ENCODE peak calls at places on chromosomes 12 and 14, in four cellular contexts. R is GM04504, Q is NCI-H2081, I is amniotic stem cell. T is an unnamed sample.

GRCh38 chr12:90682398-90682797 is 272.6 kb downstream of the CCER1 start:
- DNase-seq in Q (no peak), I (peak), R (no peak), T (no peak)

GRCh38 chr14:97456958-97457357 is 659.8 kb downstream of the VRK1 start:
- DNase-seq in R (no peak), Q (no peak), I (no peak), T (peak)

GRCh38 chr14:94470311-94470710 is 5.7 kb downstream of the SERPINA9 start:
- DNase-seq in Q (no peak), R (no peak), I (no peak), T (no peak)

GRCh38 chr14:96176811-96177211 is 27.8 kb upstream of the BDKRB2 start:
- DNase-seq in I (peak), Q (no peak), R (peak), T (no peak)

GRCh38 chr14:22780941-22781605 is 14.6 kb downstream of the OXA1L start:
- DNase-seq in Q (no peak), R (no peak), I (no peak), T (no peak)

GRCh38 chr12:42946776-42947435 is 357.4 kb upstream of the PRICKLE1 start:
- DNase-seq in R (no peak), I (no peak), Q (peak), T (no peak)

GRCh38 chr12:120012067-120012621 is 23.1 kb downstream of the BICDL1 start:
- DNase-seq in Q (peak), I (no peak), R (no peak), T (peak)

GRCh38 chr12:26853303-26854027 is 20.5 kb upstream of the ITPR2 start:
- DNase-seq in Q (peak), R (no peak), I (peak), T (peak)

GRCh38 chr12:129195081-129195480 is 341.8 kb downstream of the GLT1D1 start:
- DNase-seq in R (no peak), I (no peak), Q (no peak), T (no peak)

GRCh38 chr12:3658327-3659163 is 94.4 kb downstream of the CRACR2A start:
- DNase-seq in I (no peak), R (no peak), Q (no peak), T (peak)

GRCh38 chr14:93332853-93333630 is at the start of gene BTBD7:
- DNase-seq in R (peak), Q (peak), I (peak), T (peak)